ENCODE peak calls at places on chromosome 7, in four cellular contexts. Y, O, I and W are unnamed samples.

GRCh38 chr7:80312139-80312661 is 177.6 kb downstream of the GNAI1 start:
- DNase-seq in Y (peak), O (no peak), I (no peak), W (no peak)

GRCh38 chr7:95246935-95247370 is 77.4 kb downstream of the PON1 start:
- DNase-seq in Y (peak), I (peak), O (peak), W (no peak)

GRCh38 chr7:96508371-96508770 is 186.5 kb upstream of the SLC25A13 start:
- DNase-seq in I (no peak), O (no peak), Y (peak), W (no peak)

GRCh38 chr7:84058311-84059076 is 136.1 kb downstream of the SEMA3A start:
- DNase-seq in Y (peak), I (no peak), O (no peak), W (no peak)

GRCh38 chr7:39921505-39922250 is 28.4 kb upstream of the CDK13 start:
- DNase-seq in I (no peak), Y (no peak), O (no peak), W (no peak)

GRCh38 chr7:27872281-27873005 is 132.5 kb downstream of the TAX1BP1 start:
- DNase-seq in I (no peak), O (no peak), Y (no peak), W (no peak)

GRCh38 chr7:31043035-31043434 is 9.1 kb upstream of the ADCYAP1R1 start:
- DNase-seq in Y (no peak), I (no peak), O (no peak), W (no peak)

GRCh38 chr7:155306677-155307470 is 9.2 kb downstream of the INSIG1 start:
- DNase-seq in Y (no peak), I (no peak), O (no peak), W (no peak)

GRCh38 chr7:19215421-19215820 is 70.2 kb upstream of the FERD3L start:
- DNase-seq in I (no peak), Y (peak), O (no peak), W (no peak)

GRCh38 chr7:133861876-133862275 is 265.3 kb upstream of the LRGUK start:
- DNase-seq in I (no peak), Y (no peak), O (no peak), W (no peak)

GRCh38 chr7:133859871-133860427 is 267.2 kb upstream of the LRGUK start:
- DNase-seq in I (no peak), Y (no peak), O (no peak), W (no peak)

GRCh38 chr7:133858311-133858710 is 268.8 kb upstream of the LRGUK start:
- DNase-seq in Y (no peak), O (no peak), I (no peak), W (no peak)

GRCh38 chr7:133859191-133859590 is 267.9 kb upstream of the LRGUK start:
- DNase-seq in I (no peak), Y (no peak), O (no peak), W (no peak)

DNA sequence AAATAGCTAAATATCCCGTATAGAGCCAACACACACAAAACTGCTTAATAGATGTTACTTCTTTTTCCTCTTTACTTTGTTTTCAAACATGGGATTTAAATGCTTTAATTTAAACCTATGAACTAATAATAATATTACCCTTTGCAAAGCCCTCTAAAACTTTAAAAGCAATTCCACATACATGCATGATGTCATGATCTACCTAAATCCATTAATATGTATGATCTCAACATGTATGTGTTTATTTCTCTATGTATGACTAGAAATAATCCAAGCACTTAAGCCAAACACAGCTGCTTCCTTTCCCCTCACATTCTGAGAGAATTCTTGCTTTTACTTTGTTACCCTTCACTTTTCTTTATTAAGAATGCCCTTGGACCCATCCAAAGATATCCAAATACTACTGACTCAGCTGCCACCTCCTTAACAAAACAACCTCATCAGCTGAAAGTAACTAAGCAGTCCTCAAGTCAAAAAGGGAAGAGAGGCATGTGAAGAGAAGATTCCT is 266.5 kb upstream of the LRGUK start:
- DNase-seq in I (no peak), O (no peak), Y (no peak), W (no peak)
- H3K27ac ChIP-seq in I (no peak), O (no peak), Y (no peak), W (no peak)

DNA sequence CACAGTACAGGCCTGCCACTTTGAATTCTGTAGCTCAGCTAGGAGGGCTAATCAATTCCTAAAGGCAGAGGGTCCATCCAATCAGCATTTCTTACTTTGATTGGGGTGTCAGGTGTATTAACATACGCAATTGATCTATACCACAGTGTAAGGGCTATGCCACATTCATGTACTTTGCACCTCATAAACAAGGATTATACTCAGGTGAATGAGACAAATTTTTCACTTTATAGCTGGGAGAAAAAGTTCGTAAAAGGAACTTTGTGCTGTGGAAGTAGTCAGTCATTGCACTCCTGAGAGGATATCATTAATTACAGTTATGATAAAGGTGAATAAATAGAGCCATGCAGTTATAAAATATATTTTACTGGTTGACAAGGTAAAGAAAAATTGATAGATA is 119.9 kb upstream of the AHR start:
- DNase-seq in Y (no peak), O (no peak), I (no peak), W (no peak)
- TF ChIP-seq CTCF in Y (no peak), O (no peak), I (no peak), W (no peak)

GRCh38 chr7:93574646-93575554 is at the start of gene CALCR:
- DNase-seq in I (no peak), Y (no peak), O (no peak), W (no peak)

GRCh38 chr7:93578762-93579161 is 4.2 kb upstream of the CALCR start:
- DNase-seq in Y (no peak), I (no peak), O (no peak), W (no peak)

GRCh38 chr7:93574269-93574645 is 267 bp downstream of the CALCR start:
- DNase-seq in Y (no peak), O (no peak), I (no peak), W (no peak)

DNA sequence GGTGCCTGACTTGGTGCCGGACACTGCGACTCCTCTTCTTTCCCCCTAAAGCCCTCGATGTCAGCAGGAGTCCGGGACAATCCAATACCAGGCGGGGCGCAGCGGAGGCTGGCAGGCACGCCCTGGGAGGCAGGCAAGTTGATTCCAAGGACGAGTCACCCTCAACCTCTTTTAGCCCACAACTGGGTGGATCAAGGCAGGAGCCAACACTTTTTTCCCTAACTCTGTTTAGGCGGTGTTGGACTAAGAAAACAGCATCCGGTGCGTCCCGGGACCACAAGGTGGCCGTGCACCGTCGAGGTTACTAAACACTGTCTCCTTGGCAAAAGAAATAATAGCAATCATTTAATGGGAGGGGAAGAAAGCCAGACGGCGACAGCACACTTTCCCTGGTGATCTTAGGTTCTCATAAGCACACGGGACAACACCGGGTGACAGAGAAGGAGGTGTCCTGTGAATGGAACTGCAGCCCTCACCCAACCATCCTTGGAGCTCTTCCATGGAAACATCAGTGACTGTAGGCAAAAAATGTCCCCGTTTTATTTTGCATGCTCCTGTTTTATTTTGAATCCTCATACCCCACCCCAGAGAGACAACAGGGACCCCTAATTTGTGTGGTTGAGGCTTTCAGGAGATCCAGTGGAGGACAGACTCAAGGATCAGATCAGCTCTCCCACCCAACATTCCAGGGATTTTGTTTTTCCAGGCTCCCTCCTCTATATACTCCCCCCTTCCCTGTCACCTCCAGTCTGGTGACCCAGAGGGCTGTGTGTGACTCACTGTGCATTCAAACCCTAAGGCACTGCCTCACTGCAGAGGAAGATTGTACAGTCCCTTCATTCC is 1.3 kb upstream of the CALCR start:
- DNase-seq in Y (no peak), I (no peak), O (no peak), W (no peak)
- H3K4me3 ChIP-seq in Y (no peak), I (no peak), O (no peak), W (peak)

DNA sequence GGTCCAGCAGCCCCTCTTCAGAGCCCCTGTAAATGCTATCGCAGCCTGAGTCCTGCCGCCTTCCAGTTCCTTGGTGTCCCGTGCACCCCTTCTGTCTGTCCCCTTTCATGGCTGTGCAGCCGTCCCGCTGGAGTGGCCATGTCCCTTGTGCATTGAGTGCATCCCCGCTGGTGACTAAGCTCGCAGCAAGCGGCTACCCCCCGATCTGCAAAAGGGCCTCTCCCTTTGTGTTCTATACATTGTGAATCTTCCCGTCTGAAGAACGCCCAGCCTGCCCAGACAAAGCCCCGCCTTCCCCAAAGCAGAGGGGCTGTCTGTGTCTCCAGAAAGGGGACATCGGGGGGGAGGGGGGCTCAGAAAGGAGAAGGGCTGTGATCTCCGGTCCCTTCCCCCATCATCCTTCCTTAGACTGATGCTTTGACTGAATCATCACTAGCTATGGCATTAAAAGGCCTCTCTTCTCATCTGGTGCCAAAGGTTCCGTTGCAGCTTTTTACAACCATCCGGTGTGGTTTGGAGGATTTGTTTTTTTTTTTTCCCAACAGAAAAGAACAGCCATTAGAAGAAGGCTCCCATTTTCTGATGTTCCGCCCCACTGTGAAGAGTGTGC is 11.9 kb downstream of the NPTX2 start:
- DNase-seq in Y (no peak), I (no peak), O (no peak), W (no peak)
- H3K27ac ChIP-seq in Y (no peak), I (no peak), O (no peak), W (no peak)

GRCh38 chr7:15015545-15016314 is 113.2 kb upstream of the DGKB start:
- DNase-seq in O (peak), I (peak), Y (peak), W (no peak)
- TF ChIP-seq CTCF in O (peak), I (peak), Y (peak), W (peak)